ENCODE peak calls at places on chromosomes 4 and X, in five cellular contexts. H, Y, N, E and U are unnamed samples.

GRCh38 chrX:150688911-150689451 is 4.2 kb upstream of the MTMR1 start:
- DNase-seq in H (no peak), Y (peak), N (no peak), E (peak), U (peak)

GRCh38 chrX:139382529-139382928 is 148.0 kb upstream of the F9 start:
- DNase-seq in H (no peak), Y (no peak), N (no peak), E (no peak), U (no peak)

GRCh38 chr4:8374851-8375649 is 65.5 kb downstream of the ACOX3 start:
- DNase-seq in H (no peak), Y (no peak), N (no peak), E (no peak), U (no peak)

GRCh38 chrX:130770615-130771014 is 132.4 kb downstream of the ENOX2 start:
- DNase-seq in H (no peak), Y (no peak), N (no peak), E (peak), U (peak)

GRCh38 chrX:1468250-1468772 is 15.6 kb upstream of the ASMTL start:
- DNase-seq in H (no peak), Y (peak), N (peak), E (no peak), U (peak)

GRCh38 chr4:158896459-158897238 is 127.8 kb downstream of the FNIP2 start:
- DNase-seq in H (no peak), Y (no peak), N (no peak), E (no peak), U (no peak)

GRCh38 chr4:123941306-123941705 is 544.7 kb downstream of the SPRY1 start:
- DNase-seq in H (no peak), Y (no peak), N (no peak), E (no peak), U (no peak)

GRCh38 chr4:82744284-82744963 is 54.2 kb downstream of the SCD5 start:
- DNase-seq in H (no peak), Y (no peak), N (no peak), E (no peak), U (no peak)

GRCh38 chr4:114349543-114350175 is 248.9 kb upstream of the UGT8 start:
- DNase-seq in H (no peak), Y (no peak), N (no peak), E (no peak), U (no peak)

GRCh38 chr4:104394409-104394813 is 100.3 kb downstream of the CXXC4 start:
- DNase-seq in H (no peak), Y (no peak), N (no peak), E (no peak), U (peak)

GRCh38 chr4:61493470-61493869 is 293.3 kb downstream of the ADGRL3 start:
- DNase-seq in H (no peak), Y (no peak), N (no peak), E (no peak), U (no peak)

GRCh38 chrX:32530802-32531403 is 680.4 kb downstream of the DMD start:
- DNase-seq in H (no peak), Y (no peak), N (no peak), E (no peak), U (no peak)

GRCh38 chrX:51743179-51743957 is at the start of gene GSPT2:
- DNase-seq in H (peak), Y (peak), N (peak), E (no peak), U (peak)

GRCh38 chrX:152428089-152428488 is 23.0 kb downstream of the GABRA3 start:
- DNase-seq in H (no peak), Y (no peak), N (no peak), E (no peak), U (peak)

GRCh38 chr4:184267673-184268573 is 50.2 kb upstream of the ENPP6 start:
- DNase-seq in H (peak), Y (peak), N (no peak), E (peak), U (peak)

GRCh38 chr4:40956726-40957255 is 207.0 kb downstream of the NSUN7 start:
- DNase-seq in H (no peak), Y (no peak), N (no peak), E (no peak), U (no peak)

GRCh38 chr4:8235224-8235623 is 34.3 kb upstream of the HTRA3 start:
- DNase-seq in H (no peak), Y (no peak), N (no peak), E (no peak), U (no peak)

GRCh38 chr4:76611164-76611563 is 176.1 kb downstream of the SHROOM3 start:
- DNase-seq in H (no peak), Y (no peak), N (no peak), E (no peak), U (no peak)

GRCh38 chr4:118918388-118918787 is 29.7 kb downstream of the SYNPO2 start:
- DNase-seq in H (no peak), Y (no peak), N (no peak), E (no peak), U (no peak)

GRCh38 chrX:10415704-10416001 is 204.7 kb downstream of the MID1 start:
- DNase-seq in H (no peak), Y (no peak), N (no peak), E (no peak), U (no peak)

GRCh38 chr4:82748176-82748575 is 50.4 kb downstream of the SCD5 start:
- DNase-seq in H (no peak), Y (no peak), N (no peak), E (no peak), U (no peak)

GRCh38 chr4:80911458-80911857 is 119.0 kb upstream of the BMP3 start:
- DNase-seq in H (no peak), Y (no peak), N (no peak), E (no peak), U (no peak)

GRCh38 chr4:10013722-10014121 is 7.6 kb downstream of the SLC2A9 start:
- DNase-seq in H (no peak), Y (no peak), N (no peak), E (peak), U (peak)

GRCh38 chr4:94802091-94802490 is 44.3 kb downstream of the BMPR1B start:
- DNase-seq in H (no peak), Y (no peak), N (peak), E (no peak), U (no peak)

GRCh38 chr4:182918791-182919302 is 1.7 kb upstream of the DCTD start:
- DNase-seq in H (no peak), Y (no peak), N (no peak), E (no peak), U (no peak)

GRCh38 chrX:133468081-133468480 is 52.8 kb upstream of the GPC4 start:
- DNase-seq in H (no peak), Y (no peak), N (no peak), E (no peak), U (no peak)

GRCh38 chr4:2062168-2062807 is 3.2 kb downstream of the NAT8L start:
- DNase-seq in H (no peak), Y (no peak), N (peak), E (no peak), U (no peak)

GRCh38 chr4:52837716-52838558 is 24.2 kb upstream of the RASL11B start:
- DNase-seq in H (no peak), Y (no peak), N (no peak), E (no peak), U (peak)

GRCh38 chr4:83490876-83491450 is 6.1 kb upstream of the ABRAXAS1 start:
- DNase-seq in H (no peak), Y (peak), N (no peak), E (peak), U (peak)

GRCh38 chrX:132614297-132614696 is 125.5 kb upstream of the MBNL3 start:
- DNase-seq in H (no peak), Y (no peak), N (no peak), E (no peak), U (no peak)

GRCh38 chrX:80285131-80285773 is 135.0 kb upstream of the TENT5D start:
- DNase-seq in H (no peak), Y (peak), N (no peak), E (no peak), U (no peak)

GRCh38 chr4:71241467-71242401 is 97.1 kb upstream of the SLC4A4 start:
- DNase-seq in H (no peak), Y (no peak), N (no peak), E (no peak), U (no peak)

GRCh38 chr4:32560306-32560705 is 1840.1 kb downstream of the PCDH7 start:
- DNase-seq in H (no peak), Y (no peak), N (no peak), E (no peak), U (no peak)

GRCh38 chr4:88962430-88962829 is 94.6 kb downstream of the FAM13A start:
- DNase-seq in H (no peak), Y (no peak), N (no peak), E (no peak), U (no peak)

GRCh38 chr4:2433609-2434350 is 15.0 kb downstream of the CFAP99 start:
- DNase-seq in H (no peak), Y (no peak), N (no peak), E (no peak), U (no peak)

GRCh38 chr4:96993528-96993927 is 1149.7 kb downstream of the STPG2 start:
- DNase-seq in H (no peak), Y (no peak), N (no peak), E (no peak), U (no peak)

GRCh38 chr4:56909083-56909981 is 1.6 kb downstream of the REST start:
- DNase-seq in H (no peak), Y (peak), N (peak), E (no peak), U (peak)

GRCh38 chrX:2828404-2829065 is at the start of gene GYG2:
- DNase-seq in H (no peak), Y (no peak), N (no peak), E (no peak), U (no peak)
- TF ChIP-seq POLR2A in H (no peak), Y (no peak), N (no peak), E (no peak), U (no peak)

GRCh38 chrX:41014776-41015175 is 70.5 kb upstream of the USP9X start:
- DNase-seq in H (no peak), Y (no peak), N (no peak), E (peak), U (no peak)

GRCh38 chrX:41009816-41010187 is 75.4 kb upstream of the USP9X start:
- DNase-seq in H (no peak), Y (no peak), N (no peak), E (no peak), U (no peak)

GRCh38 chrX:41005445-41005992 is 79.7 kb upstream of the USP9X start:
- DNase-seq in H (no peak), Y (no peak), N (no peak), E (no peak), U (no peak)

GRCh38 chrX:41010188-41010846 is 74.9 kb upstream of the USP9X start:
- DNase-seq in H (peak), Y (peak), N (peak), E (no peak), U (peak)
- TF ChIP-seq POLR2A in H (no peak), Y (peak), N (no peak), E (no peak), U (no peak)

DNA sequence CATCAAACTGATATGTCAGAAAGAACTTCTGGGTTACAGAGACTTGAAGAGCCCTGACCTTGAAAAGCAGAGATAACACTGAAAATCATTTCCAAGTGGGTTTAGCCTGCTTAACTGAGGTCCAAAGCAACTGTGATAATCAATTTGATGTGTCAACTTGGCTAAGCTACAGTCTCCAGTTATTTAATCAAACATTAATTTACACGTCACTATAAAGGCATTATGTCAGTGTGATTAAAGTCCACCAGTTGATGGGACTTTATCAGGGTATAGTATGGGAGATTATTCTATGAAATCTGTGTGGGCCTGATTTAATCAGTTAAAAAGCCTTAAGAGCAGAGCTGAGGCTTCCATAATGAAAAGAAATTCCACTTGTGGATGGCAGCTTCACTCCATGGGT is 69.1 kb upstream of the PRSS48 start:
- DNase-seq in H (no peak), Y (no peak), N (no peak), E (no peak), U (no peak)
- TF ChIP-seq POLR2A in H (no peak), Y (no peak), N (no peak), E (no peak), U (no peak)

DNA sequence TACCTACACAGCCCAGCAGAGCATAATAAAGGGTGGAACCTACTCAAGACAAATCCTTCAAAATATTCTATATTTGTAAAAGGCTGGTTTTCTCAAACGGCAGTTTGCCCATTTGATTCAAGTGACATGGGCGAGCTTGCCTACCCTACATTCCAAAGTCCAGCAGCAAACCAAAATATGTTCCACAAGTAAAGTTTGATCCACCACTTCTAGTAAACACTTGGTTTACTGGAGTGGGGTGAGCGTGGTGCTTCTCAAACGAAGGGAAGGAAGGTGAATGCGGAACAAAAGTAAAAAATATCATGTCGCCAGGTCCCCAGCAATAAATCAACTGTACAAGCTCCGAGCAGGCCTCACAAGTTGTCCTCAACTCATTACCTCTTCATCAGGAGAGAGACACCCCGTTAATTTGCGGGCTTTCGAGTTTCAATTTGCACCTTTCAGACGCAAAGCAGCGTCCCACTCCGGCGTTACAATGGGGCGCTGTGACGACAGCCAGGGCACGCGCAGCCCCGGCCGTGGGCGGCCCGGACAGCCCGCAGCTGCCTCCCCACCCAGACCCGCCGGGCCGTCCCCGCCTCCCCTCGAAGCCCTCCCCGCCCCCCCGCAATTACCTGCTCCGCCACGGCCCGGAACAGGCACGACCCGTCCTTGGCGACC is 1.1 kb downstream of the OTUD4 start:
- DNase-seq in H (peak), Y (peak), N (peak), E (peak), U (no peak)
- TF ChIP-seq POLR2A in H (no peak), Y (no peak), N (no peak), E (no peak), U (peak)

GRCh38 chrX:53422091-53422914 is at the start of the genes RIBC1 and SMC1A:
- DNase-seq in H (peak), Y (peak), N (peak), E (peak), U (peak)
- TF ChIP-seq POLR2A in H (no peak), Y (peak), N (no peak), E (no peak), U (peak)

GRCh38 chr4:18022572-18023039 is 1.1 kb upstream of the LCORL start:
- DNase-seq in H (no peak), Y (no peak), N (no peak), E (no peak), U (no peak)

GRCh38 chr4:18020671-18021469 is 685 bp downstream of the LCORL start:
- DNase-seq in H (peak), Y (peak), N (peak), E (peak), U (peak)

GRCh38 chr4:18020145-18020670 is 1.3 kb downstream of the LCORL start:
- DNase-seq in H (no peak), Y (no peak), N (no peak), E (no peak), U (no peak)

GRCh38 chr4:18021470-18021719 is 160 bp downstream of the LCORL start:
- DNase-seq in H (no peak), Y (no peak), N (no peak), E (no peak), U (no peak)

GRCh38 chr4:18021720-18022571 is at the start of gene LCORL:
- DNase-seq in H (peak), Y (peak), N (peak), E (peak), U (peak)
- TF ChIP-seq POLR2A in H (no peak), Y (peak), N (no peak), E (no peak), U (peak)

GRCh38 chrX:153926863-153927685 is 1.0 kb upstream of the ARHGAP4 start:
- DNase-seq in H (peak), Y (no peak), N (peak), E (no peak), U (no peak)
- TF ChIP-seq POLR2A in H (no peak), Y (peak), N (no peak), E (no peak), U (peak)

GRCh38 chr4:185817403-185817818 is 5.4 kb upstream of the SORBS2 start:
- DNase-seq in H (no peak), Y (no peak), N (peak), E (no peak), U (no peak)

GRCh38 chr4:185811509-185812364 is at the start of gene SORBS2:
- DNase-seq in H (no peak), Y (no peak), N (peak), E (no peak), U (no peak)

GRCh38 chr4:185810746-185811508 is 1.1 kb downstream of the SORBS2 start:
- DNase-seq in H (no peak), Y (no peak), N (no peak), E (no peak), U (no peak)

GRCh38 chr4:185809517-185810071 is 2.4 kb downstream of the SORBS2 start:
- DNase-seq in H (no peak), Y (no peak), N (no peak), E (no peak), U (no peak)

DNA sequence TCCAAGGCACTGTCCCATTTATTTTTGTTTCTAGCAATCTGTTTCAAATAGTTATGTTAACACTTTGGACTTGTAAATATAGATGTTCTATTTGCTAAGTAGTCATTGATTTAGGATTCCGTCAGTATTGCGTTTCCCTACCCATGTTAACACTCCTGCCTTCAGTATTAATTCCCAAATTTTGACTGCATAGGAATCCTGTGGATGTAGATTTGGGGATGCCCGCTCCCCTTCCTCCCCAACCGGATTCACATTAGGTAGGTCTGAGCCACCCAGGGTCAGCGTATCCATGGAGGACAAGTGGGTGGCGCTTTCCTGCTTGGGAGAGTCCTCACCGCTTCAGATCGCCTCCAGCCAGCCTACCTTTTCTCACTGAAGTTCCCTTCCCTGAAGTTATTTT is 1.1 kb upstream of the SORBS2 start:
- DNase-seq in H (no peak), Y (no peak), N (no peak), E (no peak), U (no peak)
- TF ChIP-seq POLR2A in H (no peak), Y (no peak), N (no peak), E (no peak), U (no peak)

DNA sequence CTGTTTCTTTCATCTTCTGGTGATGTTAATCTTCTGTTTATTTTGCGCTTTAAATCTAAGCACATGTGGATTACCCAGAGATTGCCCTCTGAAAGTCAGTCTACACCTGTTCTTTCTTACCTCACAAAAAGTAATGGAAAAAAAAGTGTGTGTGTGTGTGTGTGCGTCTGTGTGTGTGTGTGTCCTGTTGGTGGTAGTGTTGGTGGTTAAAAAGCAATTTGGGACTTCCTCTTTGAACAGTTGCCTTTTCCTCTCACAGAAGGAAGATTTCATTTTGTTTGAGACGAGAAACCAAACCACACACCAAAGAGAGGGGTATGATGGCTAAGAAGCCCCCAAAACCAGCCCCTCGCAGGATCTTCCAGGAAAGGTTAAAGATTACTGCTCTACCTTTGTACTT is at the start of gene STAP1:
- DNase-seq in H (no peak), Y (no peak), N (no peak), E (no peak), U (no peak)
- TF ChIP-seq POLR2A in H (no peak), Y (no peak), N (no peak), E (no peak), U (no peak)

DNA sequence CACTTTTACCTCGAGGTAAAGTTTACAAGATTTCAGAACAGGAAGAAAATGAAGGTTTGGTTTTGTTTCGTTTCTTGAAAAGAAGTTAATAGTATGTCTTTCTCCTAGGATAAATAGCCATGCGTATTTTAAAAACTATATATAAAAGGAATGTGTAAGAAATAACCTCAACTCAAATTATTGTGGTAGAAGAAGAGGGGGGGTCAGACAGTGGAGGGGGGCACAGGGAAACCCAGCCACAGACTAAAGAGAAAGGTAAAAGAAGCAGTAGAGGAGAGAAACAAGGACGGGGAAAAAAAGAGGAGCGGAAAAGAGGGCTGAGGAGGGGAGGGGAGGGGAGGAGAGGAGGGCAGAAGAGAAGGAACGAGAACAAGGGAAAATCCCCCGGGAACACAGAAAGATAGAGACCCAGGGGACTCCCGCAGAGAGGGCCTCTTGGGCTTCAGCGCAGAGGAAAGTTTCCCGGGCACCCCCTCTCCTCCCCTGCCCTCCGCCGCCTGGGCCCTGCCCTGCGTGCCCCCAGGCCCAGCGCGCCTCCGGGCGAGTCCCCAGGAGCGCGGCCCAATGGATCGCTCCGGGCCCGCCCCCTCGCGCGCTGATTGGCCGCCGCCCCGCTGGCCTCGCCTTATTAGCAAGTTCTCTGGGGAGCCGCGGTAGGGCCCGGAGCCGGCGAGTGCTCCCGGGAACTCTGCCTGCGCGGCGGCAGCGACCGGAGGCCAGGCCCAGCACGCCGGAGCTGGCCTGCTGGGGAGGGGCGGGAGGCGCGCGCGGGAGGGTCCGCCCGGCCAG is at the start of gene MSX1:
- DNase-seq in H (no peak), Y (peak), N (peak), E (peak), U (peak)
- TF ChIP-seq POLR2A in H (no peak), Y (peak), N (peak), E (peak), U (peak)